ENCODE peak calls at places on chromosomes 16 and 17, in four cellular contexts. B, T, X and Q are unnamed samples.

GRCh38 chr17:39757931-39758873 is 20.5 kb downstream of the GRB7 start:
- DNase-seq in B (no peak), T (no peak), X (no peak), Q (no peak)

GRCh38 chr16:49978569-49979326 is 46.3 kb upstream of the CNEP1R1 start:
- DNase-seq in T (no peak), B (no peak), X (no peak), Q (no peak)

GRCh38 chr17:49471089-49471683 is 23.9 kb upstream of the NGFR start:
- DNase-seq in T (peak; percentile 66), X (no peak), B (no peak), Q (no peak)

GRCh38 chr17:68103148-68103547 is 67.6 kb downstream of the KPNA2 start:
- DNase-seq in T (no peak), X (no peak), B (no peak), Q (no peak)

GRCh38 chr17:44630703-44631102 is 25.6 kb upstream of the MEIOC start:
- DNase-seq in B (no peak), X (no peak), T (no peak), Q (no peak)

GRCh38 chr16:20897253-20897896 is 2.8 kb downstream of the DCUN1D3 start:
- DNase-seq in T (no peak), B (no peak), X (no peak), Q (no peak)

GRCh38 chr17:27296427-27296979 is 2.6 kb downstream of the WSB1 start:
- DNase-seq in B (no peak), T (no peak), X (no peak), Q (no peak)

GRCh38 chr17:77432034-77432554 is 291.3 kb downstream of the SEC14L1 start:
- DNase-seq in X (no peak), T (no peak), B (no peak), Q (no peak)

GRCh38 chr16:88472637-88473205 is 19.6 kb downstream of the ZFPM1 start:
- DNase-seq in X (no peak), B (no peak), T (no peak), Q (no peak)

GRCh38 chr17:17751996-17752821 is 71.0 kb downstream of the RAI1 start:
- DNase-seq in B (peak; percentile 96), X (peak; percentile 86), T (peak; percentile 100), Q (peak; percentile 98)

GRCh38 chr16:35314298-35314697 is 1854.9 kb downstream of the TP53TG3F start:
- DNase-seq in X (no peak), T (no peak), B (no peak), Q (no peak)

GRCh38 chr16:78676351-78676750 is 576.9 kb downstream of the WWOX start:
- DNase-seq in B (no peak), X (no peak), T (no peak), Q (no peak)

GRCh38 chr17:81494984-81495383 is 17.6 kb downstream of the ACTG1 start:
- DNase-seq in X (no peak), T (peak; percentile 52), B (no peak), Q (no peak)